ENCODE peak calls at places on chromosomes 4 and X, in four cellular contexts. J, F, D and O are unnamed samples.

GRCh38 chrX:23785564-23785963 is 2.6 kb downstream of the SAT1 start:
- DNase-seq in J (no peak), F (no peak), D (peak), O (no peak)

GRCh38 chrX:139776614-139777013 is 68.6 kb upstream of the MCF2 start:
- DNase-seq in J (no peak), F (no peak), D (no peak), O (no peak)

GRCh38 chr4:94508841-94509240 is 57.1 kb downstream of the PDLIM5 start:
- DNase-seq in J (no peak), F (no peak), D (no peak), O (no peak)

GRCh38 chr4:12729384-12729783 is 754.8 kb downstream of the RAB28 start:
- DNase-seq in J (peak), F (no peak), D (peak), O (peak)

GRCh38 chr4:71550220-71551190 is 211.7 kb downstream of the SLC4A4 start:
- DNase-seq in J (no peak), F (no peak), D (peak), O (peak)

GRCh38 chr4:27692098-27692679 is 831.5 kb downstream of the STIM2 start:
- DNase-seq in J (no peak), F (no peak), D (peak), O (peak)

GRCh38 chr4:185054257-185054656 is 36.0 kb downstream of the HELT start:
- DNase-seq in J (no peak), F (no peak), D (no peak), O (no peak)

GRCh38 chrX:114717921-114718320 is 134.0 kb downstream of the HTR2C start:
- DNase-seq in J (no peak), F (no peak), D (peak), O (no peak)

GRCh38 chr4:142913461-142914030 is 67.4 kb upstream of the INPP4B start:
- DNase-seq in J (no peak), F (no peak), D (no peak), O (peak)

GRCh38 chr4:28225689-28226353 is 1365.2 kb downstream of the STIM2 start:
- DNase-seq in J (no peak), F (no peak), D (no peak), O (no peak)

GRCh38 chr4:120682981-120683380 is 239.5 kb downstream of the PRDM5 start:
- DNase-seq in J (no peak), F (no peak), D (no peak), O (no peak)

DNA sequence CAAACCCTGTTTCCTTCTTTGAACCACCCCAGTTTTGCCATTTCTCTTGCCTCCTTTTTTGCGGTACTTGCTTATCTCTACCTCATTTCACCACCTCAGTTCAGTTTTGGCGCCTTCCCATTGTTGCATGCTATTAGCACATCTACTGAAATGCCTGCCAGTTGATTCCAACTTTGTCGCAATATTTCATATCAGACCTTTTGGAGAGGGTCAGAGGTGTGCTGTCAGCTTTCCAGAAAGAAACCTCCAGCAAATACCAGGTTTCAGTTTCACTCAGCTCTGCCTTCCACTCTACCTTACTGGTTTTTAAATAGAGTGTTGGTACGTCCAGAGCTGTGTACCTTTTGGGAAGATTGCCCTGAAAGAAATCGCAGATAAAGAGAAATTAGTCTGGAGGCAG is 91.9 kb upstream of the CPEB2 start:
- DNase-seq in J (no peak), F (no peak), D (no peak), O (no peak)
- TF ChIP-seq ELK1 in J (no peak), F (no peak), D (no peak), O (no peak)

DNA sequence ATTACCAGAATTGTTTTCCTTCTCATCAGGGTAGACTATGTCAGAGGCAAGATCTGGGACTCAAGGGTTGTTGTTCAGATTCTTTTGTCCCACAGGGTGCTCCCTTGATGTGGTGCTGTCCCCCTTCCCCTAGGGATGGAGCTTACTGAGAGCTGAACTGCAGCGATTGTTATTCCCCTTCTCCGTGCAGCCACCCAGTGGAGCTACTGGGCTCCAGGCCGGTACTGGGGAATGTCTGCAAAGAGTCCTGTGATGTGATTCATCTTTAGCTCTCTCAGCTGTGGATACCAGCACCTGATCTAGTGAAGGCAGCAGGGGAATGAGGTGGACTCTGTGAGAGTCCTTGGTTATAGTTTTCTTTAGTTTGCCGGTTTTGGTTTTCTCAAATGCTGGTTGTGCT is 247.4 kb upstream of the HAND2 start:
- DNase-seq in J (no peak), F (no peak), D (no peak), O (no peak)
- TF ChIP-seq ELK1 in J (no peak), F (no peak), D (no peak), O (no peak)

DNA sequence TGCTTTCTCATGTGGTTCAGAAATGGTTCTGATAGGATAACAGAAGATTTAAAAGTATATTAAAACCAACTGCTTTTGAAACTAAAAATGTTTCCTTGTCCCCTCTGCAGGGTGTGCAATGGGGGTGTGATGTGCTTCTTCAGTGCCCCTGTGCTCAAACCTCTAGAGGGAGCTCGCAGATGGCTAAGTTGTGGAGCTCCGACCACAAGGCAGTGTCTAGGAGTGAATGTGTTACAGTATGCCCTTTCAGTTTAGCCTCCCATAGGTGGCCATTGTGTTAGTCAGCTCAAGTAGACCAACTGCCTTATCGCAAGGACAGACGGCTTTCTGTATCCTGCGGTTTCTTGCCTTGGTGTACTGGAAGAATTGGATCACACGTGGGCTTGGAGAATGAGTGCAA is 130.5 kb downstream of the TENT5D start:
- DNase-seq in J (peak), F (no peak), D (peak), O (no peak)
- TF ChIP-seq ELK1 in J (no peak), F (no peak), D (no peak), O (no peak)

GRCh38 chr4:10554694-10555093 is 97.5 kb upstream of the ZNF518B start:
- DNase-seq in J (peak), F (peak), D (peak), O (peak)
- TF ChIP-seq ELK1 in J (no peak), F (no peak), D (no peak), O (no peak)

GRCh38 chr4:110211770-110212061 is 13.3 kb upstream of the ELOVL6 start:
- DNase-seq in J (no peak), F (no peak), D (no peak), O (no peak)

GRCh38 chr4:110208419-110208818 is 10.0 kb upstream of the ELOVL6 start:
- DNase-seq in J (no peak), F (no peak), D (no peak), O (no peak)

GRCh38 chr4:110216079-110216478 is 17.7 kb upstream of the ELOVL6 start:
- DNase-seq in J (no peak), F (no peak), D (no peak), O (peak)

GRCh38 chr4:110207233-110207632 is 8.8 kb upstream of the ELOVL6 start:
- DNase-seq in J (no peak), F (no peak), D (no peak), O (no peak)

GRCh38 chr4:110211007-110211769 is 12.8 kb upstream of the ELOVL6 start:
- DNase-seq in J (peak), F (no peak), D (peak), O (peak)
- TF ChIP-seq ELK1 in J (no peak), F (no peak), D (no peak), O (no peak)

DNA sequence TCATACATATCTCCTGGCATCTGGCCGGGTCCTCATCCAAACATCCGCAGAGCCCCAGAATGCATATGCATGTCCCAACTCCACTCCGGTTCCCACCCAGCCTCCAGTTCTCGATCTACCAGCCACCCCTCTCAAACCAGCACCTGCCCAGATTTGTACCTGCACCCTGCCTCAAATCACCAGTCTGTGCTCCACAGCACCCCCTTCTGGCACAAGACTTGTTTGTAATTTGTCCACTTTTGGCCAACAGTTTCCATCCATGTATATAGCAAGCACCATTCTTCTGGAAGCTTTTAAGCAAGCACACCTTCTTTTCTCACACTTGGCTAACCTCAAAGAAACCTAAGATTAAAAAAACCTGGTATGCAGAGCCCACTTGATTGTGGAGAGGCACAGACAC is 644.1 kb downstream of the MID1IP1 start:
- DNase-seq in J (peak), F (no peak), D (peak), O (no peak)
- TF ChIP-seq ELK1 in J (no peak), F (no peak), D (no peak), O (no peak)